ENCODE peak calls at places on chromosomes 7 and 10, in six cellular contexts. U is HCT116, E is HepG2, I is K562, Z is H1, K is GM12878. M is an unnamed sample.

GRCh38 chr7:152313879-152314604 is 121.8 kb downstream of the KMT2C start:
- DNase-seq in U (peak; percentile 79), E (no peak), I (peak; percentile 74), Z (no peak), K (no peak), M (no peak)

GRCh38 chr7:17234398-17235021 is 63.9 kb upstream of the AHR start:
- DNase-seq in U (peak; percentile 77), E (peak; percentile 32), I (peak; percentile 12), Z (no peak), K (peak; percentile 74), M (no peak)

GRCh38 chr7:103447073-103447960 is 1.3 kb upstream of the SLC26A5 start:
- DNase-seq in U (peak; percentile 37), E (peak; percentile 44), I (peak; percentile 82), Z (peak; percentile 74), K (no peak), M (peak; percentile 55)

GRCh38 chr7:18508441-18509427 is 13.2 kb downstream of the HDAC9 start:
- DNase-seq in U (peak; percentile 66), E (peak; percentile 12), I (no peak), Z (no peak), K (no peak), M (peak; percentile 38)

GRCh38 chr7:151410405-151411390 is 860 bp upstream of the WDR86 start:
- DNase-seq in U (no peak), E (no peak), I (no peak), Z (peak; percentile 76), K (no peak), M (no peak)

GRCh38 chr7:142130282-142130681 is 18.8 kb downstream of the MGAM2 start:
- DNase-seq in U (no peak), E (no peak), I (no peak), Z (no peak), K (no peak), M (no peak)

GRCh38 chr7:52764502-52765169 is 270.8 kb upstream of the POM121L12 start:
- DNase-seq in U (no peak), E (no peak), I (no peak), Z (no peak), K (no peak), M (no peak)

GRCh38 chr10:62506371-62506770 is 132.2 kb downstream of the ZNF365 start:
- DNase-seq in U (no peak), E (no peak), I (no peak), Z (no peak), K (no peak), M (no peak)

GRCh38 chr10:35027567-35027966 is 62.6 kb downstream of the CUL2 start:
- DNase-seq in U (no peak), E (peak; percentile 12), I (no peak), Z (no peak), K (no peak), M (no peak)

GRCh38 chr7:151598045-151598444 is 78.3 kb upstream of the RHEB start:
- DNase-seq in U (peak; percentile 48), E (peak; percentile 29), I (no peak), Z (no peak), K (no peak), M (no peak)

GRCh38 chr7:109835577-109835976 is 1255.3 kb upstream of the LRRN3 start:
- DNase-seq in U (no peak), E (no peak), I (no peak), Z (no peak), K (no peak), M (no peak)

GRCh38 chr10:49111320-49111698 is 4.0 kb downstream of the VSTM4 start:
- DNase-seq in U (no peak), E (no peak), I (no peak), Z (no peak), K (no peak), M (no peak)

GRCh38 chr10:33180390-33180789 is 154.1 kb downstream of the NRP1 start:
- DNase-seq in U (no peak), E (peak; percentile 4), I (no peak), Z (no peak), K (no peak), M (no peak)

GRCh38 chr10:1643161-1643910 is 94.0 kb downstream of the ADARB2 start:
- DNase-seq in U (no peak), E (peak; percentile 5), I (peak; percentile 35), Z (peak; percentile 80), K (peak; percentile 53), M (peak; percentile 52)

GRCh38 chr10:52030051-52030867 is 283.8 kb upstream of the DKK1 start:
- DNase-seq in U (no peak), E (no peak), I (no peak), Z (no peak), K (no peak), M (no peak)

GRCh38 chr7:9264395-9264794 is 831.0 kb downstream of the NXPH1 start:
- DNase-seq in U (no peak), E (no peak), I (no peak), Z (no peak), K (no peak), M (no peak)

GRCh38 chr7:29843106-29843505 is 36.8 kb downstream of the WIPF3 start:
- DNase-seq in U (no peak), E (no peak), I (no peak), Z (no peak), K (no peak), M (no peak)

GRCh38 chr10:97701438-97702064 is 12.0 kb upstream of the MARVELD1 start:
- DNase-seq in U (no peak), E (peak; percentile 70), I (peak; percentile 70), Z (peak; percentile 66), K (no peak), M (no peak)

GRCh38 chr10:59536151-59536550 is 173.5 kb downstream of the SLC16A9 start:
- DNase-seq in U (no peak), E (no peak), I (no peak), Z (no peak), K (no peak), M (no peak)

GRCh38 chr10:45308707-45309106 is 6.7 kb downstream of the OR13A1 start:
- DNase-seq in U (peak; percentile 2), E (no peak), I (peak; percentile 41), Z (no peak), K (peak; percentile 16), M (no peak)

GRCh38 chr10:23413629-23414089 is 25.2 kb upstream of the OTUD1 start:
- DNase-seq in U (no peak), E (no peak), I (no peak), Z (no peak), K (peak; percentile 54), M (no peak)

GRCh38 chr10:123442901-123443300 is 223.3 kb upstream of the GPR26 start:
- DNase-seq in U (no peak), E (no peak), I (no peak), Z (no peak), K (peak; percentile 42), M (no peak)

GRCh38 chr10:46096909-46097575 is 51.0 kb upstream of the MSMB start:
- DNase-seq in U (no peak), E (peak; percentile 83), I (no peak), Z (no peak), K (no peak), M (no peak)

GRCh38 chr7:36967387-36967786 is 243.1 kb upstream of the AOAH start:
- DNase-seq in U (peak; percentile 78), E (peak; percentile 79), I (peak; percentile 48), Z (no peak), K (no peak), M (peak; percentile 71)

GRCh38 chr7:113955157-113955556 is 36.3 kb upstream of the PPP1R3A start:
- DNase-seq in U (no peak), E (no peak), I (no peak), Z (no peak), K (no peak), M (no peak)

GRCh38 chr7:145434811-145435210 is 599.0 kb upstream of the TPK1 start:
- DNase-seq in U (no peak), E (no peak), I (no peak), Z (no peak), K (no peak), M (no peak)
- TF ChIP-seq ZNF274 in U (no peak), E (no peak), I (no peak), Z (no peak), K (no peak), M (no peak)

DNA sequence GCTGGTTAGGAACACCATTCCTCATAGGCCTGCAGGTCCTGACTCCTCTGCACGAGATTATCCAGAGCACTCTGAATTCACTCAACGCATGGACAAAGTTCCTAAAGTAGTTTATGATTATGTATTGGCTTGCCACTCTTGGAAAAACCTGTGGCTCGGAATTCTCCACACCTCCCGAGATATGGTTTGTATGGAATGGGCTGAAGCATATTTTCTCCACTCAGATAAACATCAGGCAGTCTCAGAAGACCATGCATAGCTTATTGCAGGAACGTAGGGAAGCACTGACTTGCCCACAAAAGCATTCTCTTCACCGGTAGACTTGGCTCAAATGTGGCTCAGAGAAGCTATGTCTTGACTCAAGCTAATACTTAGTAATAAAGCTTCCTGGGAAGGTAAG is 338.6 kb upstream of the NFE2L3 start:
- DNase-seq in U (no peak), E (no peak), I (no peak), Z (no peak), K (no peak), M (no peak)
- TF ChIP-seq ZNF274 in U (no peak), E (no peak), I (no peak), Z (no peak), K (no peak), M (no peak)

GRCh38 chr10:75707080-75707840 is 275.8 kb downstream of the LRMDA start:
- DNase-seq in U (no peak), E (no peak), I (no peak), Z (peak; percentile 44), K (no peak), M (no peak)
- TF ChIP-seq ZNF274 in U (no peak), E (no peak), I (no peak), Z (no peak), K (no peak), M (no peak)

DNA sequence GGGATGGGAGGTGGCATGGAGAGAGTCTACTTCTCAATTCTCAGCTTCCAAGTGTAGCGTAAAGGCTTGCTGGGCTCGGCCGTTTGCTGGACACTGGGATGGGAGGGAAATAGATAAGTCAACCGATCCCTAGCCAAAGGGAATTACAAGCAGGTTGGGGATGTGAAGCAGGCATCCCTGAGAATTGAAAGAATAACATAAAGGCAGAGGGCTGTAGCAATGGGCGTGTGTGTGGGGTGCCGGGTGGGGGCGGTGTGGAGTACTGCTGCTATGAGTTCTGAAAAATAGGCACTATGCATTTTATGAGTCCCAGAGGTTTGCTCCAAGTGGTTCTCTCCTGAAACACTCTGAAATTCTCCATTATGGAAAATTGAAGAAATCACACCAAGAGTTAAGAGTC is 65.3 kb downstream of the ADRA2A start:
- DNase-seq in U (peak; percentile 8), E (no peak), I (peak; percentile 27), Z (no peak), K (no peak), M (no peak)
- TF ChIP-seq ZNF274 in U (no peak), E (no peak), I (no peak), Z (no peak), K (no peak), M (no peak)

GRCh38 chr7:154842608-154843007 is 160.3 kb downstream of the PAXIP1 start:
- DNase-seq in U (no peak), E (no peak), I (no peak), Z (no peak), K (no peak), M (no peak)

GRCh38 chr7:154840086-154840485 is 162.8 kb downstream of the PAXIP1 start:
- DNase-seq in U (no peak), E (no peak), I (no peak), Z (no peak), K (no peak), M (no peak)

GRCh38 chr7:154843670-154844237 is 159.2 kb downstream of the PAXIP1 start:
- DNase-seq in U (no peak), E (peak; percentile 21), I (no peak), Z (no peak), K (no peak), M (no peak)

GRCh38 chr7:154844499-154844898 is 158.4 kb downstream of the PAXIP1 start:
- DNase-seq in U (no peak), E (no peak), I (no peak), Z (no peak), K (no peak), M (no peak)

GRCh38 chr7:154841731-154842331 is 161.1 kb downstream of the PAXIP1 start:
- DNase-seq in U (no peak), E (no peak), I (no peak), Z (no peak), K (no peak), M (no peak)
- TF ChIP-seq ZNF274 in U (no peak), E (no peak), I (no peak), Z (no peak), K (no peak), M (no peak)

M was measured in NT2/D1.